ENCODE peak calls at places on chromosomes 6 and 20, in four cellular contexts. One of them, this sample, is unnamed.

GRCh38 chr6:158865769-158866168 is 46.6 kb upstream of the EZR start:
- DNase-seq in cardiac muscle cell: no peak
- DNase-seq in T47D: no peak
- DNase-seq in GM13977: no peak
- DNase-seq in this sample: no peak

GRCh38 chr6:52532457-52532856 is 44.4 kb downstream of the TRAM2 start:
- DNase-seq in cardiac muscle cell: no peak
- DNase-seq in T47D: no peak
- DNase-seq in GM13977: no peak
- DNase-seq in this sample: no peak

GRCh38 chr20:19816386-19816785 is 58.3 kb downstream of the RIN2 start:
- DNase-seq in cardiac muscle cell: no peak
- DNase-seq in T47D: no peak
- DNase-seq in GM13977: no peak
- DNase-seq in this sample: no peak

GRCh38 chr6:132551214-132551613 is 1.3 kb upstream of the TAAR8 start:
- DNase-seq in cardiac muscle cell: no peak
- DNase-seq in T47D: no peak
- DNase-seq in GM13977: no peak
- DNase-seq in this sample: no peak

GRCh38 chr6:13561624-13562267 is 12.7 kb upstream of the SIRT5 start:
- DNase-seq in cardiac muscle cell: no peak
- DNase-seq in T47D: no peak
- DNase-seq in GM13977: no peak
- DNase-seq in this sample: no peak

GRCh38 chr6:125781307-125781868 is 9.4 kb upstream of the NCOA7 start:
- DNase-seq in cardiac muscle cell: peak; percentile 30
- DNase-seq in T47D: no peak
- DNase-seq in GM13977: peak; percentile 31
- DNase-seq in this sample: no peak

GRCh38 chr6:5723905-5724691 is 282.6 kb downstream of the NRN1 start:
- DNase-seq in cardiac muscle cell: no peak
- DNase-seq in T47D: no peak
- DNase-seq in GM13977: peak; percentile 74
- DNase-seq in this sample: no peak

GRCh38 chr20:52983726-52984450 is 11.7 kb downstream of the TSHZ2 start:
- DNase-seq in cardiac muscle cell: no peak
- DNase-seq in T47D: no peak
- DNase-seq in GM13977: no peak
- DNase-seq in this sample: no peak

GRCh38 chr6:119112856-119113530 is 34.5 kb upstream of the FAM184A start:
- DNase-seq in cardiac muscle cell: peak; percentile 48
- DNase-seq in T47D: no peak
- DNase-seq in GM13977: no peak
- DNase-seq in this sample: no peak

GRCh38 chr6:14059791-14060436 is 57.7 kb upstream of the CD83 start:
- DNase-seq in cardiac muscle cell: no peak
- DNase-seq in T47D: no peak
- DNase-seq in GM13977: no peak
- DNase-seq in this sample: peak; percentile 46

GRCh38 chr6:154229796-154230195 is 126.8 kb downstream of the IPCEF1 start:
- DNase-seq in cardiac muscle cell: no peak
- DNase-seq in T47D: no peak
- DNase-seq in GM13977: no peak
- DNase-seq in this sample: no peak

GRCh38 chr6:62492192-62492822 is 206.3 kb upstream of the KHDRBS2 start:
- DNase-seq in cardiac muscle cell: no peak
- DNase-seq in T47D: no peak
- DNase-seq in GM13977: no peak
- DNase-seq in this sample: no peak

GRCh38 chr20:41650221-41650948 is 32.2 kb upstream of the CHD6 start:
- DNase-seq in cardiac muscle cell: no peak
- DNase-seq in T47D: peak; percentile 38
- DNase-seq in GM13977: no peak
- DNase-seq in this sample: peak; percentile 87

GRCh38 chr6:107237992-107238660 is 122.8 kb upstream of the BEND3 start:
- DNase-seq in cardiac muscle cell: peak; percentile 56
- DNase-seq in T47D: no peak
- DNase-seq in GM13977: no peak
- DNase-seq in this sample: no peak

GRCh38 chr6:154156135-154156948 is 117.3 kb downstream of the OPRM1 start:
- DNase-seq in cardiac muscle cell: peak; percentile 57
- DNase-seq in T47D: no peak
- DNase-seq in GM13977: peak; percentile 20
- DNase-seq in this sample: peak; percentile 23

GRCh38 chr6:88157106-88157505 is 9.0 kb downstream of the CNR1 start:
- DNase-seq in cardiac muscle cell: no peak
- DNase-seq in T47D: no peak
- DNase-seq in GM13977: no peak
- DNase-seq in this sample: no peak

GRCh38 chr6:96963809-96964208 is 39.3 kb downstream of the KLHL32 start:
- DNase-seq in cardiac muscle cell: no peak
- DNase-seq in T47D: no peak
- DNase-seq in GM13977: no peak
- DNase-seq in this sample: no peak

GRCh38 chr6:106939848-106940247 is 34.7 kb downstream of the CD24 start:
- DNase-seq in cardiac muscle cell: no peak
- DNase-seq in T47D: no peak
- DNase-seq in GM13977: peak; percentile 53
- DNase-seq in this sample: no peak

GRCh38 chr6:73233048-73233447 is 7.8 kb upstream of the KHDC1L start:
- DNase-seq in cardiac muscle cell: no peak
- DNase-seq in T47D: no peak
- DNase-seq in GM13977: no peak
- DNase-seq in this sample: no peak

GRCh38 chr6:110255356-110255755 is 75.1 kb downstream of the CDC40 start:
- DNase-seq in cardiac muscle cell: peak; percentile 54
- DNase-seq in T47D: peak; percentile 38
- DNase-seq in GM13977: no peak
- DNase-seq in this sample: no peak

GRCh38 chr6:137928286-137928685 is 61.2 kb downstream of the TNFAIP3 start:
- DNase-seq in cardiac muscle cell: no peak
- DNase-seq in T47D: no peak
- DNase-seq in GM13977: no peak
- DNase-seq in this sample: no peak

GRCh38 chr6:69138173-69138572 is 503.1 kb downstream of the ADGRB3 start:
- DNase-seq in cardiac muscle cell: no peak
- DNase-seq in T47D: no peak
- DNase-seq in GM13977: no peak
- DNase-seq in this sample: no peak

GRCh38 chr6:11783524-11784064 is 5.0 kb upstream of the ADTRP start:
- DNase-seq in cardiac muscle cell: no peak
- DNase-seq in T47D: no peak
- DNase-seq in GM13977: no peak
- DNase-seq in this sample: no peak

GRCh38 chr20:50339196-50339901 is 148.7 kb downstream of the CEBPB start:
- DNase-seq in cardiac muscle cell: peak; percentile 60
- DNase-seq in T47D: no peak
- DNase-seq in GM13977: no peak
- DNase-seq in this sample: no peak

GRCh38 chr6:44499609-44500008 is 112.1 kb downstream of the CDC5L start:
- DNase-seq in cardiac muscle cell: no peak
- DNase-seq in T47D: no peak
- DNase-seq in GM13977: no peak
- DNase-seq in this sample: no peak

GRCh38 chr6:156645106-156645505 is 132.1 kb upstream of the ARID1B start:
- DNase-seq in cardiac muscle cell: peak; percentile 41
- DNase-seq in T47D: no peak
- DNase-seq in GM13977: no peak
- DNase-seq in this sample: no peak

GRCh38 chr20:33015114-33015491 is 7.6 kb downstream of the BPIFB2 start:
- DNase-seq in cardiac muscle cell: no peak
- DNase-seq in T47D: no peak
- DNase-seq in GM13977: no peak
- DNase-seq in this sample: no peak

GRCh38 chr6:155381856-155382690 is 67.8 kb upstream of the TFB1M start:
- DNase-seq in cardiac muscle cell: peak; percentile 56
- DNase-seq in T47D: no peak
- DNase-seq in GM13977: no peak
- DNase-seq in this sample: no peak

GRCh38 chr20:829531-829930 is 4.0 kb upstream of the FAM110A start:
- DNase-seq in cardiac muscle cell: peak; percentile 44
- DNase-seq in T47D: no peak
- DNase-seq in GM13977: no peak
- DNase-seq in this sample: no peak

GRCh38 chr6:89950879-89951391 is 56.7 kb downstream of the GJA10 start:
- DNase-seq in cardiac muscle cell: peak; percentile 75
- DNase-seq in T47D: no peak
- DNase-seq in GM13977: no peak
- DNase-seq in this sample: no peak

GRCh38 chr20:5078399-5078958 is 41.3 kb downstream of the PCNA start:
- DNase-seq in cardiac muscle cell: peak; percentile 48
- DNase-seq in T47D: no peak
- DNase-seq in GM13977: peak; percentile 84
- DNase-seq in this sample: peak; percentile 19

GRCh38 chr20:17326096-17326495 is 99.3 kb downstream of the PCSK2 start:
- DNase-seq in cardiac muscle cell: no peak
- DNase-seq in T47D: no peak
- DNase-seq in GM13977: no peak
- DNase-seq in this sample: no peak

GRCh38 chr6:43600595-43600994 is 24.6 kb downstream of the POLH start:
- DNase-seq in cardiac muscle cell: no peak
- DNase-seq in T47D: no peak
- DNase-seq in GM13977: no peak
- DNase-seq in this sample: no peak

GRCh38 chr20:513429-513828 is 30.2 kb downstream of the CSNK2A1 start:
- DNase-seq in cardiac muscle cell: peak; percentile 25
- DNase-seq in T47D: no peak
- DNase-seq in GM13977: no peak
- DNase-seq in this sample: no peak

GRCh38 chr6:122580731-122581130 is 29.5 kb upstream of the PKIB start:
- DNase-seq in cardiac muscle cell: no peak
- DNase-seq in T47D: no peak
- DNase-seq in GM13977: no peak
- DNase-seq in this sample: no peak

GRCh38 chr6:136031982-136032381 is 180.5 kb downstream of the PDE7B start:
- DNase-seq in cardiac muscle cell: peak; percentile 79
- DNase-seq in T47D: no peak
- DNase-seq in GM13977: peak; percentile 30
- DNase-seq in this sample: no peak